ENCODE peak calls at places on chromosomes 16 and 17, in six cellular contexts. One of them, this sample, is unnamed.

GRCh38 chr16:89910717-89911354 is 7.8 kb upstream of the MC1R start:
- DNase-seq in aorta: peak; percentile 47
- DNase-seq in CD4-positive, alpha-beta T cell: no peak
- DNase-seq in RWPE1: no peak
- DNase-seq in CD8-positive, alpha-beta memory T cell: no peak
- DNase-seq in heart left ventricle: no peak
- DNase-seq in this sample: no peak

GRCh38 chr16:77905356-77905920 is 116.9 kb upstream of the CLEC3A start:
- DNase-seq in aorta: no peak
- DNase-seq in CD4-positive, alpha-beta T cell: no peak
- DNase-seq in RWPE1: no peak
- DNase-seq in CD8-positive, alpha-beta memory T cell: no peak
- DNase-seq in heart left ventricle: no peak
- DNase-seq in this sample: no peak

GRCh38 chr17:76500074-76500744 is 1.0 kb downstream of the RHBDF2 start:
- DNase-seq in aorta: no peak
- DNase-seq in CD4-positive, alpha-beta T cell: no peak
- DNase-seq in RWPE1: no peak
- DNase-seq in CD8-positive, alpha-beta memory T cell: no peak
- DNase-seq in heart left ventricle: no peak
- DNase-seq in this sample: no peak

GRCh38 chr17:68462381-68463210 is 5.3 kb upstream of the WIPI1 start:
- DNase-seq in aorta: no peak
- DNase-seq in CD4-positive, alpha-beta T cell: peak; percentile 47
- DNase-seq in RWPE1: peak; percentile 80
- DNase-seq in CD8-positive, alpha-beta memory T cell: peak; percentile 75
- DNase-seq in heart left ventricle: peak; percentile 62
- DNase-seq in this sample: peak; percentile 86

GRCh38 chr16:87600246-87600645 is 2.1 kb upstream of the JPH3 start:
- DNase-seq in aorta: no peak
- DNase-seq in CD4-positive, alpha-beta T cell: no peak
- DNase-seq in RWPE1: no peak
- DNase-seq in CD8-positive, alpha-beta memory T cell: no peak
- DNase-seq in heart left ventricle: no peak
- DNase-seq in this sample: no peak

GRCh38 chr16:57273359-57273758 is 11.1 kb downstream of the PLLP start:
- DNase-seq in aorta: no peak
- DNase-seq in CD4-positive, alpha-beta T cell: no peak
- DNase-seq in RWPE1: no peak
- DNase-seq in CD8-positive, alpha-beta memory T cell: no peak
- DNase-seq in heart left ventricle: peak; percentile 29
- DNase-seq in this sample: no peak

GRCh38 chr16:19963306-19963705 is 78.7 kb upstream of the GPRC5B start:
- DNase-seq in aorta: peak; percentile 47
- DNase-seq in CD4-positive, alpha-beta T cell: no peak
- DNase-seq in RWPE1: no peak
- DNase-seq in CD8-positive, alpha-beta memory T cell: no peak
- DNase-seq in heart left ventricle: no peak
- DNase-seq in this sample: no peak

GRCh38 chr16:66120656-66121055 is 245.8 kb upstream of the CDH5 start:
- DNase-seq in aorta: no peak
- DNase-seq in CD4-positive, alpha-beta T cell: no peak
- DNase-seq in RWPE1: no peak
- DNase-seq in CD8-positive, alpha-beta memory T cell: no peak
- DNase-seq in heart left ventricle: no peak
- DNase-seq in this sample: no peak

GRCh38 chr17:42827472-42827871 is 3.4 kb upstream of the BECN1 start:
- DNase-seq in aorta: no peak
- DNase-seq in CD4-positive, alpha-beta T cell: no peak
- DNase-seq in RWPE1: no peak
- DNase-seq in CD8-positive, alpha-beta memory T cell: no peak
- DNase-seq in heart left ventricle: no peak
- DNase-seq in this sample: no peak

GRCh38 chr16:50909831-50910697 is 168.2 kb downstream of the CYLD start:
- DNase-seq in aorta: no peak
- DNase-seq in CD4-positive, alpha-beta T cell: no peak
- DNase-seq in RWPE1: no peak
- DNase-seq in CD8-positive, alpha-beta memory T cell: no peak
- DNase-seq in heart left ventricle: no peak
- DNase-seq in this sample: no peak

GRCh38 chr17:68346448-68346847 is 55.2 kb downstream of the ARSG start:
- DNase-seq in aorta: peak; percentile 61
- DNase-seq in CD4-positive, alpha-beta T cell: peak; percentile 62
- DNase-seq in RWPE1: no peak
- DNase-seq in CD8-positive, alpha-beta memory T cell: peak; percentile 79
- DNase-seq in heart left ventricle: peak; percentile 75
- DNase-seq in this sample: no peak

GRCh38 chr16:68786685-68787418 is 49.8 kb downstream of the CDH1 start:
- DNase-seq in aorta: no peak
- DNase-seq in CD4-positive, alpha-beta T cell: no peak
- DNase-seq in RWPE1: peak; percentile 80
- DNase-seq in CD8-positive, alpha-beta memory T cell: no peak
- DNase-seq in heart left ventricle: no peak
- DNase-seq in this sample: no peak

GRCh38 chr16:84603115-84603816 is 14.6 kb downstream of the COTL1 start:
- DNase-seq in aorta: peak; percentile 96
- DNase-seq in CD4-positive, alpha-beta T cell: peak; percentile 50
- DNase-seq in RWPE1: peak; percentile 89
- DNase-seq in CD8-positive, alpha-beta memory T cell: peak; percentile 67
- DNase-seq in heart left ventricle: peak; percentile 85
- DNase-seq in this sample: peak; percentile 65

GRCh38 chr17:28317965-28318758 is 838 bp upstream of the TMEM97 start:
- DNase-seq in aorta: no peak
- DNase-seq in CD4-positive, alpha-beta T cell: no peak
- DNase-seq in RWPE1: no peak
- DNase-seq in CD8-positive, alpha-beta memory T cell: no peak
- DNase-seq in heart left ventricle: no peak
- DNase-seq in this sample: no peak

GRCh38 chr16:19377864-19378263 is 39.8 kb upstream of the TMC5 start:
- DNase-seq in aorta: no peak
- DNase-seq in CD4-positive, alpha-beta T cell: no peak
- DNase-seq in RWPE1: peak; percentile 12
- DNase-seq in CD8-positive, alpha-beta memory T cell: no peak
- DNase-seq in heart left ventricle: no peak
- DNase-seq in this sample: no peak

GRCh38 chr16:68093816-68094613 is 8.8 kb downstream of the NFATC3 start:
- DNase-seq in aorta: no peak
- DNase-seq in CD4-positive, alpha-beta T cell: no peak
- DNase-seq in RWPE1: no peak
- DNase-seq in CD8-positive, alpha-beta memory T cell: no peak
- DNase-seq in heart left ventricle: no peak
- DNase-seq in this sample: no peak

GRCh38 chr16:66370786-66371684 is 4.5 kb downstream of the CDH5 start:
- DNase-seq in aorta: peak; percentile 39
- DNase-seq in CD4-positive, alpha-beta T cell: no peak
- DNase-seq in RWPE1: no peak
- DNase-seq in CD8-positive, alpha-beta memory T cell: no peak
- DNase-seq in heart left ventricle: no peak
- DNase-seq in this sample: no peak

GRCh38 chr16:15906439-15906838 is 18.0 kb upstream of the CEP20 start:
- DNase-seq in aorta: no peak
- DNase-seq in CD4-positive, alpha-beta T cell: no peak
- DNase-seq in RWPE1: no peak
- DNase-seq in CD8-positive, alpha-beta memory T cell: no peak
- DNase-seq in heart left ventricle: no peak
- DNase-seq in this sample: no peak

GRCh38 chr16:11072420-11073153 is 128.2 kb downstream of the CLEC16A start:
- DNase-seq in aorta: no peak
- DNase-seq in CD4-positive, alpha-beta T cell: no peak
- DNase-seq in RWPE1: no peak
- DNase-seq in CD8-positive, alpha-beta memory T cell: no peak
- DNase-seq in heart left ventricle: no peak
- DNase-seq in this sample: no peak

GRCh38 chr16:28098959-28099945 is 35.7 kb upstream of the GSG1L start:
- DNase-seq in aorta: no peak
- DNase-seq in CD4-positive, alpha-beta T cell: no peak
- DNase-seq in RWPE1: no peak
- DNase-seq in CD8-positive, alpha-beta memory T cell: no peak
- DNase-seq in heart left ventricle: peak; percentile 37
- DNase-seq in this sample: no peak

GRCh38 chr17:41777579-41778188 is 8.8 kb downstream of the JUP start:
- DNase-seq in aorta: peak; percentile 78
- DNase-seq in CD4-positive, alpha-beta T cell: no peak
- DNase-seq in RWPE1: peak; percentile 58
- DNase-seq in CD8-positive, alpha-beta memory T cell: no peak
- DNase-seq in heart left ventricle: peak; percentile 88
- DNase-seq in this sample: peak; percentile 63

GRCh38 chr17:16652847-16653366 is 743 bp downstream of the ZNF624 start:
- DNase-seq in aorta: no peak
- DNase-seq in CD4-positive, alpha-beta T cell: no peak
- DNase-seq in RWPE1: no peak
- DNase-seq in CD8-positive, alpha-beta memory T cell: no peak
- DNase-seq in heart left ventricle: no peak
- DNase-seq in this sample: no peak

GRCh38 chr16:46918905-46919792 is 35.0 kb downstream of the GPT2 start:
- DNase-seq in aorta: no peak
- DNase-seq in CD4-positive, alpha-beta T cell: no peak
- DNase-seq in RWPE1: no peak
- DNase-seq in CD8-positive, alpha-beta memory T cell: no peak
- DNase-seq in heart left ventricle: no peak
- DNase-seq in this sample: peak; percentile 65

GRCh38 chr17:36597229-36597628 is 4.2 kb upstream of the MRM1 start:
- DNase-seq in aorta: no peak
- DNase-seq in CD4-positive, alpha-beta T cell: no peak
- DNase-seq in RWPE1: no peak
- DNase-seq in CD8-positive, alpha-beta memory T cell: no peak
- DNase-seq in heart left ventricle: no peak
- DNase-seq in this sample: peak; percentile 83

GRCh38 chr17:36592711-36593321 is 1.1 kb downstream of the DHRS11 start:
- DNase-seq in aorta: no peak
- DNase-seq in CD4-positive, alpha-beta T cell: no peak
- DNase-seq in RWPE1: no peak
- DNase-seq in CD8-positive, alpha-beta memory T cell: no peak
- DNase-seq in heart left ventricle: no peak
- DNase-seq in this sample: peak; percentile 74

GRCh38 chr17:36593651-36594316 is 2.1 kb downstream of the DHRS11 start:
- DNase-seq in aorta: no peak
- DNase-seq in CD4-positive, alpha-beta T cell: no peak
- DNase-seq in RWPE1: no peak
- DNase-seq in CD8-positive, alpha-beta memory T cell: no peak
- DNase-seq in heart left ventricle: no peak
- DNase-seq in this sample: peak; percentile 63

GRCh38 chr17:36592316-36592710 is 634 bp downstream of the DHRS11 start:
- DNase-seq in aorta: no peak
- DNase-seq in CD4-positive, alpha-beta T cell: no peak
- DNase-seq in RWPE1: peak; percentile 46
- DNase-seq in CD8-positive, alpha-beta memory T cell: no peak
- DNase-seq in heart left ventricle: no peak
- DNase-seq in this sample: peak; percentile 53

DNA sequence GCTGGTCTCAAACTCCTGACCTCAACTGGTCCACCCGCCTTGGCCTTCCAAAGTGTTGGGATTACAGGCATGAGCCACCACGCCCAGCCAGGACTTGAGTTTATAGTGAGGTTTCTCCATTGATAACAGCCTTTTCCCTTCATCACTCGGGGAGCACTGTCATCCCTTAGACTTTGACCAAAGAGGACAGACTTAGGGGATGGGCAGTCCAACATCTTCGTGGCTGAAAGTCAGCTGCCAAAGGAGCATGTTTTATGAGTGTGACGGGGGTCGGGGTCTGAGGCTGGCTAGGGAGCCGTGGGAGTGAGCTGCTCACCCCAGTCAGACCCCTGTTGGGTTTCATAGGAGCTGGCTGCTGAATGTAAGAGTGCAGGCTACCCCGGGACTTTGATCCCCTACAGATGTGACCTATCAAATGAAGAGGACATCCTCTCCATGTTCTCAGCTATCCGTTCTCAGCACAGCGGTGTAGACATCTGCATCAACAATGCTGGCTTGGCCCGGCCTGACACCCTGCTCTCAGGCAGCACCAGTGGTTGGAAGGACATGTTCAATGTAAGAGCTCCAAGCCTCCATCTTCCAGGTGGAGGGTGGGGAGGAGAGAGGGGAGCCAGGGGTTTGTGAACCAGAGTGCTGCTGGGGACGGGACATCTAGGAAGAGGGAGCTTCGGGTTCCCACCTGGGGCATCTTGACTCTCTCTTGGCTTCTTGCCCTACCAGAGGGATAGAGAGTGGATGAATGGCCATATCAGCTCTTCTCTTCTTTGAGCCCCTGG is 3.1 kb downstream of the DHRS11 start:
- DNase-seq in aorta: no peak
- DNase-seq in CD4-positive, alpha-beta T cell: no peak
- DNase-seq in RWPE1: no peak
- DNase-seq in CD8-positive, alpha-beta memory T cell: no peak
- DNase-seq in heart left ventricle: no peak
- DNase-seq in this sample: no peak
- H3K27ac ChIP-seq in aorta: no peak overlapping the region
- H3K27ac ChIP-seq in CD4-positive, alpha-beta T cell: no peak overlapping the region
- H3K27ac ChIP-seq in RWPE1: no peak overlapping the region
- H3K27ac ChIP-seq in CD8-positive, alpha-beta memory T cell: no peak overlapping the region
- H3K27ac ChIP-seq in heart left ventricle: no peak overlapping the region
- H3K27ac ChIP-seq in this sample: peak overlapping the region; percentile 90

GRCh38 chr16:3145151-3145550 is 10.3 kb downstream of the ZNF213 start:
- DNase-seq in aorta: peak; percentile 29
- DNase-seq in CD4-positive, alpha-beta T cell: no peak
- DNase-seq in RWPE1: no peak
- DNase-seq in CD8-positive, alpha-beta memory T cell: no peak
- DNase-seq in heart left ventricle: no peak
- DNase-seq in this sample: no peak
- H3K27ac ChIP-seq in aorta: no peak overlapping the region
- H3K27ac ChIP-seq in CD4-positive, alpha-beta T cell: no peak overlapping the region
- H3K27ac ChIP-seq in RWPE1: no peak overlapping the region
- H3K27ac ChIP-seq in CD8-positive, alpha-beta memory T cell: no peak overlapping the region
- H3K27ac ChIP-seq in heart left ventricle: peak overlapping the region; percentile 89
- H3K27ac ChIP-seq in this sample: no peak overlapping the region

GRCh38 chr16:1579214-1579613 is 32.7 kb downstream of the IFT140 start:
- DNase-seq in aorta: no peak
- DNase-seq in CD4-positive, alpha-beta T cell: no peak
- DNase-seq in RWPE1: no peak
- DNase-seq in CD8-positive, alpha-beta memory T cell: no peak
- DNase-seq in heart left ventricle: no peak
- DNase-seq in this sample: no peak

GRCh38 chr16:1581804-1582203 is 30.1 kb downstream of the IFT140 start:
- DNase-seq in aorta: no peak
- DNase-seq in CD4-positive, alpha-beta T cell: no peak
- DNase-seq in RWPE1: no peak
- DNase-seq in CD8-positive, alpha-beta memory T cell: no peak
- DNase-seq in heart left ventricle: no peak
- DNase-seq in this sample: no peak

GRCh38 chr16:1580956-1581355 is 30.9 kb downstream of the IFT140 start:
- DNase-seq in aorta: no peak
- DNase-seq in CD4-positive, alpha-beta T cell: no peak
- DNase-seq in RWPE1: no peak
- DNase-seq in CD8-positive, alpha-beta memory T cell: no peak
- DNase-seq in heart left ventricle: no peak
- DNase-seq in this sample: no peak

GRCh38 chr16:1583180-1583579 is 28.7 kb downstream of the IFT140 start:
- DNase-seq in aorta: no peak
- DNase-seq in CD4-positive, alpha-beta T cell: no peak
- DNase-seq in RWPE1: no peak
- DNase-seq in CD8-positive, alpha-beta memory T cell: no peak
- DNase-seq in heart left ventricle: no peak
- DNase-seq in this sample: no peak

GRCh38 chr16:1580256-1580655 is 31.6 kb downstream of the IFT140 start:
- DNase-seq in aorta: no peak
- DNase-seq in CD4-positive, alpha-beta T cell: no peak
- DNase-seq in RWPE1: no peak
- DNase-seq in CD8-positive, alpha-beta memory T cell: no peak
- DNase-seq in heart left ventricle: no peak
- DNase-seq in this sample: no peak
- H3K27ac ChIP-seq in aorta: no peak overlapping the region
- H3K27ac ChIP-seq in CD4-positive, alpha-beta T cell: no peak overlapping the region
- H3K27ac ChIP-seq in RWPE1: no peak overlapping the region
- H3K27ac ChIP-seq in CD8-positive, alpha-beta memory T cell: no peak overlapping the region
- H3K27ac ChIP-seq in heart left ventricle: no peak overlapping the region
- H3K27ac ChIP-seq in this sample: no peak overlapping the region

GRCh38 chr17:64074704-64075484 is 54.5 kb upstream of the ICAM2 start:
- DNase-seq in aorta: no peak
- DNase-seq in CD4-positive, alpha-beta T cell: no peak
- DNase-seq in RWPE1: peak; percentile 50
- DNase-seq in CD8-positive, alpha-beta memory T cell: no peak
- DNase-seq in heart left ventricle: no peak
- DNase-seq in this sample: no peak
- H3K27ac ChIP-seq in aorta: no peak overlapping the region
- H3K27ac ChIP-seq in CD4-positive, alpha-beta T cell: no peak overlapping the region
- H3K27ac ChIP-seq in RWPE1: peak overlapping the region; percentile 56
- H3K27ac ChIP-seq in CD8-positive, alpha-beta memory T cell: no peak overlapping the region
- H3K27ac ChIP-seq in heart left ventricle: no peak overlapping the region
- H3K27ac ChIP-seq in this sample: peak overlapping the region; percentile 34